ENCODE peak calls at places on chromosomes 16 and 17, in seven cellular contexts. E is stimulated activated CD8-positive, alpha-beta memory T cell treated with anti-CD3 and anti-CD28 coated beads, Interleukin-4, amount 100 ng/mL, for 1 hour; K is activated CD8-positive, alpha-beta memory T cell treated with anti-CD3 and anti-CD28 coated beads for 1 hour; Q is AG08396; X is effector CD4-positive, alpha-beta T cell; T is neural progenitor cell; B is NCI-H2081. J is an unnamed sample.

GRCh38 chr17:50101346-50102163 is 6.4 kb downstream of the PDK2 start:
- DNase-seq in E (no peak), X (no peak), B (no peak), T (peak), K (no peak), Q (peak), J (no peak)

GRCh38 chr17:49980703-49981197 is 11.8 kb downstream of the DLX4 start:
- DNase-seq in K (no peak), T (peak), X (no peak), E (no peak), Q (no peak), B (no peak), J (no peak)

GRCh38 chr17:33562792-33563191 is 269.7 kb upstream of the ASIC2 start:
- DNase-seq in X (no peak), B (no peak), K (no peak), Q (no peak), T (peak), E (no peak), J (no peak)

GRCh38 chr17:74011963-74012362 is 191.5 kb upstream of the RPL38 start:
- DNase-seq in Q (no peak), K (no peak), E (no peak), T (no peak), X (no peak), B (peak), J (no peak)

GRCh38 chr16:89017543-89017942 is 40.5 kb upstream of the CBFA2T3 start:
- DNase-seq in X (no peak), K (no peak), T (no peak), Q (no peak), B (no peak), E (no peak), J (no peak)

GRCh38 chr17:1872976-1873375 is 43.2 kb downstream of the RPA1 start:
- DNase-seq in T (no peak), Q (no peak), E (no peak), X (no peak), K (no peak), B (no peak), J (no peak)

GRCh38 chr16:48330847-48331204 is 54.4 kb downstream of the SIAH1 start:
- DNase-seq in X (no peak), E (no peak), T (no peak), Q (no peak), B (no peak), K (no peak), J (no peak)

GRCh38 chr16:2468725-2469398 is 2.2 kb upstream of the NTN3 start:
- DNase-seq in X (no peak), K (no peak), Q (no peak), E (no peak), T (peak), B (peak), J (peak)

GRCh38 chr16:79339863-79340262 is 260.7 kb downstream of the MAF start:
- DNase-seq in K (no peak), E (no peak), X (no peak), T (no peak), B (no peak), Q (no peak), J (no peak)

GRCh38 chr16:19116711-19117449 is 3.1 kb downstream of the ITPRIPL2 start:
- DNase-seq in B (no peak), X (no peak), K (no peak), E (no peak), Q (no peak), T (no peak), J (no peak)

GRCh38 chr16:88628512-88628974 is 9.8 kb upstream of the IL17C start:
- DNase-seq in K (no peak), B (no peak), E (no peak), T (peak), X (no peak), Q (no peak), J (no peak)